ENCODE peak calls at places on chromosomes 13 and 19, in eight cellular contexts. X is adipocyte; Z is aorta; A is CD4-positive, alpha-beta T cell; G is lower lobe of right lung; E is stomach; J is thoracic aorta; B is HepG2. H is an unnamed sample.

GRCh38 chr19:4717191-4717965 is 6.3 kb downstream of the DPP9 start:
- DNase-seq in G (peak; percentile 78), A (no peak), J (no peak), Z (no peak), B (peak; percentile 50), X (no peak), E (no peak), H (no peak)

GRCh38 chr19:38307597-38307996 is 3.5 kb downstream of the C19orf33 start:
- DNase-seq in E (no peak), B (no peak), G (no peak), X (no peak), J (no peak), Z (no peak), A (no peak), H (no peak)

GRCh38 chr13:62837895-62838294 is 1422.2 kb upstream of the PCDH20 start:
- DNase-seq in G (no peak), A (no peak), Z (no peak), E (no peak), X (peak; percentile 74), B (no peak), J (no peak), H (no peak)

GRCh38 chr13:83516781-83517180 is 365.5 kb downstream of the SLITRK1 start:
- DNase-seq in E (no peak), G (no peak), A (no peak), X (no peak), B (no peak), J (no peak), Z (no peak), H (no peak)

GRCh38 chr19:33734913-33735312 is 61.8 kb upstream of the KCTD15 start:
- DNase-seq in A (no peak), B (no peak), J (no peak), Z (no peak), G (no peak), X (no peak), E (no peak), H (no peak)

GRCh38 chr19:14565298-14565679 is 6.6 kb downstream of the NDUFB7 start:
- DNase-seq in G (no peak), E (no peak), A (no peak), B (no peak), X (no peak), Z (no peak), J (no peak), H (no peak)

GRCh38 chr13:42574435-42575311 is 721 bp downstream of the TNFSF11 start:
- DNase-seq in B (no peak), E (no peak), G (no peak), Z (no peak), A (no peak), J (no peak), X (peak; percentile 23), H (no peak)

GRCh38 chr19:53959176-53959757 is 3.5 kb upstream of the CACNG8 start:
- DNase-seq in B (no peak), G (no peak), A (no peak), Z (no peak), X (no peak), E (no peak), J (no peak), H (no peak)

GRCh38 chr13:58858870-58859371 is 1227.4 kb downstream of the PCDH17 start:
- DNase-seq in X (no peak), G (no peak), A (no peak), B (no peak), Z (no peak), E (no peak), J (no peak), H (no peak)

GRCh38 chr13:30840515-30840914 is 65.6 kb upstream of the MEDAG start:
- DNase-seq in G (no peak), Z (no peak), A (no peak), B (no peak), X (no peak), E (no peak), J (no peak), H (no peak)

GRCh38 chr13:84917252-84917878 is 881.9 kb downstream of the SLITRK6 start:
- DNase-seq in X (peak; percentile 77), Z (no peak), A (no peak), J (no peak), B (peak; percentile 8), G (no peak), E (no peak), H (no peak)

DNA sequence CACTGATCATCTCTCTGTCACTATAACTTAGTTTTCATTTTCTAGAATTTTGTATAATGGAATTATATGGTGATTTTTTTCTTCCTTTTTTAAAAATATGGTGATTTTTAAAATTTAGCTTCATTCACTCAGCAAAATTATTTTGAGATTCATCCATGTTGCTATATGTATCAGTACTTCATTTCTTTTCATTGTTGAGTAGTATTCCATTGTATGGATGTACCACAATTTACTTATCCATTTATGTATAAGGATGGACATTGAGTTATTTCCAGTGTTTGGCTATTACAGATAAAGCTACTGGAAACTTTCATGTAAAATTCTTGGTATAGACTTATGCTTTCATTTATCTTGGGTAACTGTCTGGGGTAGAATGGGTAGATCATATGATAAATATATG is 12.8 kb downstream of the ZNF546 start:
- DNase-seq in J (no peak), G (no peak), A (no peak), Z (no peak), X (no peak), B (no peak), E (no peak), H (no peak)
- H3K9me3 ChIP-seq in J (peaks cover 18% of the 10 kb centered on the region), G (peaks cover 32% of the 10 kb centered on the region), A (peaks cover 37% of the 10 kb centered on the region), Z (peaks cover 3% of the 10 kb centered on the region), X (peaks cover 51% of the 10 kb centered on the region), B (peaks cover 22% of the 10 kb centered on the region), E (peaks cover 12% of the 10 kb centered on the region), H (peaks cover 40% of the 10 kb centered on the region)

GRCh38 chr19:9674669-9675357 is at the start of gene ZNF562:
- DNase-seq in X (peak; percentile 95), E (peak; percentile 88), B (peak; percentile 80), A (peak; percentile 64), G (peak; percentile 94), Z (peak; percentile 96), J (peak; percentile 54), H (peak; percentile 89)

GRCh38 chr19:9672893-9673292 is 2.0 kb downstream of the ZNF562 start:
- DNase-seq in A (no peak), X (no peak), J (no peak), G (no peak), B (peak; percentile 14), Z (no peak), E (no peak), H (no peak)

GRCh38 chr19:9668544-9668943 is 6.4 kb downstream of the ZNF562 start:
- DNase-seq in B (no peak), Z (no peak), J (no peak), X (no peak), A (no peak), E (no peak), G (no peak), H (no peak)

GRCh38 chr19:9671654-9672053 is 3.2 kb downstream of the ZNF562 start:
- DNase-seq in X (no peak), A (no peak), B (no peak), Z (no peak), G (no peak), J (no peak), E (no peak), H (no peak)

DNA sequence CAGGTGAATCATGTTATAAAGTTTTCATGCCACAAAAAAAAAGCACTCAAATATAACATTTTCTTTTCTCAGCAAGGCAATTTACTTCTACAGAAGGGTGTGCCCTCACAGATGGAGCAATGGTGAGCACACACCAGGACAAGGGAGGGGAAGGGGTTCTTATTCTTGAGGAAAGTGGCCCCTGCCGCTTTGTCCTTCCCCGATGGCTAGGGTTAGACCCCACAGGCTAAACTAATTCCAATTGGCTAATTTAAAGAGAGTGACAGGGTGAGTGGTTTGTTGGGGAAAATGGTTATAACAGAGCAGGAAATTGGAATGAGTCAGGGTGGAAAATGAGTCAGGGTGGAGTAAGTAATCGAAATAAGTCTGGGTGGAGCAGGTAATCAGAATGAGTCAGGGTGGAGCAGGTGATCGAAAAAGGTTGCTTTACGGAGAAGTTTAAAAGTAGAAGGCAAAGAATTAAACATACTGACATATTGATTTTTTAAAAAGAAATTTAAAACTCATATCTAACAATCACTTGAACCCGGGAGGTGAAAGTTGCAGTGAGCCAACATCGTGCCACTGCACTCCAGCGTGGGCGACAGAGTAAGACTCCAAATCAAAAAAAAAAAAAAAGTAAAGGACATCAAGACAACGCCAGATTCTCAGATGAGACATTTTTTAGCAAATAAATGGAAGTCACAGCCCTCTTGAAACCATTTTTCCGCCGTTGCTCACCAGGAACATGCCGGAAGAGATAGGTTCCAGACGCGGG is 810 bp downstream of the ZNF562 start:
- DNase-seq in E (no peak), X (no peak), J (no peak), Z (no peak), G (no peak), B (peak; percentile 15), A (no peak), H (no peak)
- H3K9me3 ChIP-seq in E (peaks cover 4% of the 10 kb centered on the region), X (peaks cover 20% of the 10 kb centered on the region), J (peaks cover 29% of the 10 kb centered on the region), Z (peaks cover 2% of the 10 kb centered on the region), G (peaks cover 33% of the 10 kb centered on the region), B (no peaks in the 10 kb centered on the region), A (peaks cover 30% of the 10 kb centered on the region), H (peaks cover 24% of the 10 kb centered on the region)

DNA sequence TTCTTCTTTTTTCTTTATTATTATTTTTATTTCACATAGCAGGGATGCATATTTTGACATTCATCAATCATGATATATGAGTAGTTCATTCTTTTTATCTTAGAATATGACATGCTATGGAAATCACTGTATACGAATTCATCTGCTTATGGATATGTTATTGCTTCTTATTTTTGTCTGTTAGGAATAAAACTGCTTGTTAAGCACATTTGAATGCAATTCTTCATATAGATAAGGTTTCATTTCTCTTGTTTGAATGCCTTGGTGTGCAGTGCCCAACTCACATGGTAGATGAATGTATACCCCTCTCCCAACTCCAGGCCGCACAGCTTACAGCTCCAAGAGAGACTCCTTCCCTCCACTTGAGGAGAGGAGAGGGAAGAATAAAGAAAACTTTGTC is 11.3 kb downstream of the ZNF776 start:
- DNase-seq in X (no peak), J (no peak), B (no peak), Z (no peak), E (no peak), A (no peak), G (no peak), H (no peak)
- H3K9me3 ChIP-seq in X (peaks cover 27% of the 10 kb centered on the region), J (peaks cover 68% of the 10 kb centered on the region), B (no peaks in the 10 kb centered on the region), Z (peaks cover 46% of the 10 kb centered on the region), E (peaks cover 27% of the 10 kb centered on the region), A (peaks cover 53% of the 10 kb centered on the region), G (peaks cover 76% of the 10 kb centered on the region), H (peaks cover 100% of the 10 kb centered on the region)

DNA sequence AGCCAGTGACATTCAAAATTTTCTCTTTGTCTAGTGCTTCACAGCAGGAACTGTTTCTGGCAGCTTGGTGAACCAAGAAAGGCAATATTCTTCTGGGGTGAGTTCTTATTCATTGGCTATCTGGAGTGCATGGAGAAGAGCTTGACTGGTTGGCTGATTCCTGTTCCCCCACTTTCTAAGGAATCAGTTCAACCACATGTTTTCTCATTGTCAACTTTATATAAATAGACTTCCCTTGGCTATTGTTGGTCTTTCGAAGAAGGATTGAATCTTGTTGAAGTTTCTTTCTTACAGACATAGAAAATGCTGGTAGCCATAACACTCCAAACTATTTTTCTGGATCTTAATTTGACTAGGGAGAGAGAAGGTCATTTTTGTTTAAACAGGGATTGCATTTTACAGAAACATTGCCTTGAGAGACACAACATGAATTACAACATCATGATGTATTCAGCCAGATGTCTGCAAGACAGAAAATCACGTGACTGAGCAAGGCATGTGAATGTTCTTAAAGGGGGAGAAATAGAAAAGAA is 85.2 kb downstream of the EDNRB start:
- DNase-seq in E (no peak), Z (no peak), B (no peak), G (no peak), J (no peak), X (peak; percentile 80), A (no peak), H (no peak)
- H3K9me3 ChIP-seq in E (no peaks in the 10 kb centered on the region), Z (no peaks in the 10 kb centered on the region), B (no peaks in the 10 kb centered on the region), G (no peaks in the 10 kb centered on the region), J (no peaks in the 10 kb centered on the region), X (no peaks in the 10 kb centered on the region), A (no peaks in the 10 kb centered on the region), H (no peaks in the 10 kb centered on the region)